ENCODE peak calls at places on chromosome X, in nine cellular contexts. Q is COR-L47; G is cortex of kidney; L is AG08396; E is H54; V is NCI-H1092; N is AG09309; J is pons; B is activated naive CD4-positive, alpha-beta T cell. I is an unnamed sample.

GRCh38 chrX:13898084-13898483 is 81.2 kb upstream of the GPM6B start:
- DNase-seq in E (no peak), J (peak), Q (no peak), G (no peak), N (no peak), B (no peak), V (no peak), L (no peak), I (no peak)

GRCh38 chrX:139544591-139544990 is 14.1 kb downstream of the F9 start:
- DNase-seq in N (no peak), E (no peak), Q (no peak), V (no peak), B (no peak), G (no peak), L (no peak), J (no peak), I (no peak)

GRCh38 chrX:109760922-109761250 is 27.8 kb upstream of the ACSL4 start:
- DNase-seq in L (no peak), E (no peak), B (no peak), J (no peak), G (no peak), V (no peak), N (no peak), Q (no peak), I (no peak)

GRCh38 chrX:72052415-72053090 is 79.2 kb downstream of the RTL5 start:
- DNase-seq in V (no peak), L (peak), G (no peak), B (no peak), J (no peak), N (no peak), Q (no peak), E (no peak), I (no peak)

GRCh38 chrX:132740316-132741123 is 217.9 kb downstream of the HS6ST2 start:
- DNase-seq in L (no peak), E (no peak), Q (no peak), J (no peak), N (no peak), V (no peak), B (no peak), G (no peak), I (no peak)

GRCh38 chrX:96655947-96656623 is 28.6 kb upstream of the DIAPH2 start:
- DNase-seq in E (no peak), V (no peak), N (no peak), Q (no peak), G (no peak), J (no peak), B (no peak), L (no peak), I (no peak)

GRCh38 chrX:39848900-39849299 is 248.9 kb downstream of the BCOR start:
- DNase-seq in L (peak), E (no peak), J (no peak), B (no peak), V (no peak), Q (no peak), G (no peak), N (peak), I (no peak)

GRCh38 chrX:154321152-154321551 is 25.6 kb downstream of the TKTL1 start:
- DNase-seq in J (no peak), V (no peak), L (no peak), N (no peak), E (no peak), B (no peak), Q (no peak), G (no peak), I (no peak)

GRCh38 chrX:45761920-45762319 is 561.2 kb upstream of the DIPK2B start:
- DNase-seq in L (no peak), J (no peak), N (no peak), V (no peak), E (no peak), Q (no peak), G (no peak), B (no peak), I (no peak)

GRCh38 chrX:22395372-22395771 is 122.7 kb downstream of the CBLL2 start:
- DNase-seq in N (no peak), G (no peak), L (no peak), E (no peak), J (no peak), Q (no peak), B (no peak), V (no peak), I (no peak)

GRCh38 chrX:53317365-53318069 is 36.1 kb upstream of the IQSEC2 start:
- DNase-seq in V (peak), N (no peak), J (peak), Q (peak), G (peak), B (peak), E (peak), L (peak), I (peak)

GRCh38 chrX:10633722-10634121 is 13.3 kb upstream of the MID1 start:
- DNase-seq in L (peak), V (no peak), N (no peak), J (peak), B (no peak), E (no peak), G (no peak), Q (no peak), I (no peak)

GRCh38 chrX:153592091-153592833 is 6.7 kb downstream of the CCNQ start:
- DNase-seq in G (no peak), E (no peak), J (no peak), L (no peak), V (no peak), B (no peak), Q (no peak), N (no peak), I (no peak)

I was measured in G401.